ENCODE peak calls at places on chromosomes 7 and 10, in nine cellular contexts. One of them, this sample, is unnamed. For H3K4me1, the result is how much of the 10 kb centered on the place peaks cover.

GRCh38 chr7:155198901-155199845 is 98.5 kb upstream of the INSIG1 start:
- DNase-seq in left ventricle myocardium inferior: no peak
- DNase-seq in psoas muscle: no peak
- DNase-seq in HCT116: no peak
- DNase-seq in body of pancreas: no peak
- DNase-seq in fibroblast of lung: peak
- DNase-seq in tibial nerve: no peak
- DNase-seq in upper lobe of right lung: no peak
- DNase-seq in mammary epithelial cell: peak
- DNase-seq in this sample: no peak

GRCh38 chr7:83270407-83270806 is 107.7 kb upstream of the PCLO start:
- DNase-seq in left ventricle myocardium inferior: no peak
- DNase-seq in psoas muscle: no peak
- DNase-seq in HCT116: no peak
- DNase-seq in body of pancreas: no peak
- DNase-seq in fibroblast of lung: no peak
- DNase-seq in tibial nerve: no peak
- DNase-seq in upper lobe of right lung: no peak
- DNase-seq in mammary epithelial cell: no peak
- DNase-seq in this sample: no peak

GRCh38 chr10:16606421-16606820 is 84.7 kb upstream of the C1QL3 start:
- DNase-seq in left ventricle myocardium inferior: no peak
- DNase-seq in psoas muscle: no peak
- DNase-seq in HCT116: no peak
- DNase-seq in body of pancreas: no peak
- DNase-seq in fibroblast of lung: peak
- DNase-seq in tibial nerve: no peak
- DNase-seq in upper lobe of right lung: no peak
- DNase-seq in mammary epithelial cell: no peak
- DNase-seq in this sample: no peak

GRCh38 chr10:6148908-6149307 is 53.8 kb upstream of the PFKFB3 start:
- DNase-seq in left ventricle myocardium inferior: no peak
- DNase-seq in psoas muscle: no peak
- DNase-seq in HCT116: no peak
- DNase-seq in body of pancreas: no peak
- DNase-seq in fibroblast of lung: no peak
- DNase-seq in tibial nerve: no peak
- DNase-seq in upper lobe of right lung: no peak
- DNase-seq in mammary epithelial cell: no peak
- DNase-seq in this sample: no peak

GRCh38 chr7:147411011-147411614 is 1179.5 kb upstream of the C7orf33 start:
- DNase-seq in left ventricle myocardium inferior: no peak
- DNase-seq in psoas muscle: no peak
- DNase-seq in HCT116: no peak
- DNase-seq in body of pancreas: no peak
- DNase-seq in fibroblast of lung: no peak
- DNase-seq in tibial nerve: no peak
- DNase-seq in upper lobe of right lung: no peak
- DNase-seq in mammary epithelial cell: no peak
- DNase-seq in this sample: no peak

GRCh38 chr10:60808031-60808430 is 29.8 kb downstream of the CDK1 start:
- DNase-seq in left ventricle myocardium inferior: no peak
- DNase-seq in psoas muscle: no peak
- DNase-seq in HCT116: no peak
- DNase-seq in body of pancreas: no peak
- DNase-seq in fibroblast of lung: no peak
- DNase-seq in tibial nerve: no peak
- DNase-seq in upper lobe of right lung: no peak
- DNase-seq in mammary epithelial cell: no peak
- DNase-seq in this sample: no peak

GRCh38 chr7:88919484-88920131 is 124.1 kb upstream of the TEX47 start:
- DNase-seq in left ventricle myocardium inferior: no peak
- DNase-seq in psoas muscle: no peak
- DNase-seq in HCT116: no peak
- DNase-seq in body of pancreas: no peak
- DNase-seq in fibroblast of lung: no peak
- DNase-seq in tibial nerve: no peak
- DNase-seq in upper lobe of right lung: no peak
- DNase-seq in mammary epithelial cell: no peak
- DNase-seq in this sample: no peak

GRCh38 chr10:7318836-7319235 is 92.0 kb downstream of the SFMBT2 start:
- DNase-seq in left ventricle myocardium inferior: no peak
- DNase-seq in psoas muscle: no peak
- DNase-seq in HCT116: no peak
- DNase-seq in body of pancreas: no peak
- DNase-seq in fibroblast of lung: no peak
- DNase-seq in tibial nerve: no peak
- DNase-seq in upper lobe of right lung: no peak
- DNase-seq in mammary epithelial cell: no peak
- DNase-seq in this sample: peak

GRCh38 chr10:77889277-77889903 is 37.2 kb downstream of the DLG5 start:
- DNase-seq in left ventricle myocardium inferior: no peak
- DNase-seq in psoas muscle: no peak
- DNase-seq in HCT116: peak
- DNase-seq in body of pancreas: peak
- DNase-seq in fibroblast of lung: no peak
- DNase-seq in tibial nerve: no peak
- DNase-seq in upper lobe of right lung: peak
- DNase-seq in mammary epithelial cell: peak
- DNase-seq in this sample: peak

GRCh38 chr10:91296471-91296870 is 76.0 kb downstream of the PCGF5 start:
- DNase-seq in left ventricle myocardium inferior: no peak
- DNase-seq in psoas muscle: no peak
- DNase-seq in HCT116: peak
- DNase-seq in body of pancreas: no peak
- DNase-seq in fibroblast of lung: peak
- DNase-seq in tibial nerve: no peak
- DNase-seq in upper lobe of right lung: no peak
- DNase-seq in mammary epithelial cell: peak
- DNase-seq in this sample: no peak

GRCh38 chr10:118625504-118625903 is 30.1 kb upstream of the PRLHR start:
- DNase-seq in left ventricle myocardium inferior: no peak
- DNase-seq in psoas muscle: no peak
- DNase-seq in HCT116: no peak
- DNase-seq in body of pancreas: no peak
- DNase-seq in fibroblast of lung: no peak
- DNase-seq in tibial nerve: no peak
- DNase-seq in upper lobe of right lung: no peak
- DNase-seq in mammary epithelial cell: no peak
- DNase-seq in this sample: no peak

GRCh38 chr7:126083014-126083413 is 1153.4 kb upstream of the POT1 start:
- DNase-seq in left ventricle myocardium inferior: no peak
- DNase-seq in psoas muscle: no peak
- DNase-seq in HCT116: no peak
- DNase-seq in body of pancreas: no peak
- DNase-seq in fibroblast of lung: no peak
- DNase-seq in tibial nerve: no peak
- DNase-seq in upper lobe of right lung: no peak
- DNase-seq in mammary epithelial cell: no peak
- DNase-seq in this sample: no peak

GRCh38 chr10:110483633-110484032 is 14.1 kb upstream of the DUSP5 start:
- DNase-seq in left ventricle myocardium inferior: no peak
- DNase-seq in psoas muscle: no peak
- DNase-seq in HCT116: no peak
- DNase-seq in body of pancreas: no peak
- DNase-seq in fibroblast of lung: no peak
- DNase-seq in tibial nerve: no peak
- DNase-seq in upper lobe of right lung: no peak
- DNase-seq in mammary epithelial cell: no peak
- DNase-seq in this sample: no peak

GRCh38 chr7:149202831-149203231 is 7.5 kb downstream of the ZNF282 start:
- DNase-seq in left ventricle myocardium inferior: no peak
- DNase-seq in psoas muscle: no peak
- DNase-seq in HCT116: no peak
- DNase-seq in body of pancreas: no peak
- DNase-seq in fibroblast of lung: no peak
- DNase-seq in tibial nerve: no peak
- DNase-seq in upper lobe of right lung: peak
- DNase-seq in mammary epithelial cell: no peak
- DNase-seq in this sample: no peak

GRCh38 chr7:92133737-92134270 is 473 bp downstream of the CYP51A1 start:
- DNase-seq in left ventricle myocardium inferior: peak
- DNase-seq in psoas muscle: peak
- DNase-seq in HCT116: peak
- DNase-seq in body of pancreas: peak
- DNase-seq in fibroblast of lung: peak
- DNase-seq in tibial nerve: peak
- DNase-seq in upper lobe of right lung: peak
- DNase-seq in mammary epithelial cell: no peak
- DNase-seq in this sample: peak

GRCh38 chr7:1156782-1157535 is 3.0 kb downstream of the ZFAND2A start:
- DNase-seq in left ventricle myocardium inferior: no peak
- DNase-seq in psoas muscle: no peak
- DNase-seq in HCT116: no peak
- DNase-seq in body of pancreas: peak
- DNase-seq in fibroblast of lung: peak
- DNase-seq in tibial nerve: no peak
- DNase-seq in upper lobe of right lung: no peak
- DNase-seq in mammary epithelial cell: no peak
- DNase-seq in this sample: no peak

GRCh38 chr7:70693690-70694356 is 438.1 kb upstream of the GALNT17 start:
- DNase-seq in left ventricle myocardium inferior: peak
- DNase-seq in psoas muscle: peak
- DNase-seq in HCT116: no peak
- DNase-seq in body of pancreas: peak
- DNase-seq in fibroblast of lung: peak
- DNase-seq in tibial nerve: peak
- DNase-seq in upper lobe of right lung: peak
- DNase-seq in mammary epithelial cell: peak
- DNase-seq in this sample: peak

GRCh38 chr7:138065827-138066226 is 10.4 kb upstream of the AKR1D1 start:
- DNase-seq in left ventricle myocardium inferior: no peak
- DNase-seq in psoas muscle: no peak
- DNase-seq in HCT116: no peak
- DNase-seq in body of pancreas: no peak
- DNase-seq in fibroblast of lung: no peak
- DNase-seq in tibial nerve: no peak
- DNase-seq in upper lobe of right lung: no peak
- DNase-seq in mammary epithelial cell: no peak
- DNase-seq in this sample: no peak

DNA sequence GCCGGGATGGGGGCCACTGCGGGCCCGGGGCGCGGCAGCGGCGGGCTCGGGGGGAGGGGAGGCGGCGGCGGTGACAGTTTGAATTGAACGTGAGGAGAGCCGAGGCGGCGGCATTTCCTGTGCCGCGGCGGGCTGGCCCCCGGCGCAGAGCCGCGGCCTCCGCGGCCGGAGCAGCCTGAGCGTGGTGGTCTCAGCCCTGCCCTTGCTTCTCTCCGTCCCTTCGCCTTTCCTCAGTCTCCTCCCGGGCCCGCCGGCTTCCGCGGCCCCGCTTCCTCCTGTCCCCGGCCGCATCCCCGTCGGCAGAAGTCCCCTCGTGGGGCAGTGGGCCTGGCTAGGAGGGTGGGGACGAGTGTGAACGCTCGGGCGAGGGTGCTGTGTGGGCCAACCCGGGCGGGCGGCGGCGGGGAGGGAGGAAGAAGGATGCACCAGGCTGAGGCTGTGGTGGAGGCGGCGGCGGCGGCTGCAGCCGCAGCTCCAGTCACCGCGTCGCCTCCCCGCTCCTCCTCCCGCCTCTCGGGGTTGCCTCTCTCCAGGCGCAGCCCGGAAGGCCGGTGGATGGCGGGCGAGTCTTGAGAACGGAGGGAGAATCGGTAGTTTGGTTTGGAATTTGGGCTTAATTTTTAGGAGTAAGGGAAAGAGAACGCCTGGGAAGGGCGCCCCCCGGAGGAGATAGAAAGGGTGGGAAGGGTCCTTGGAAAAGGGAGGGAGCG is 690 bp downstream of the SEPTIN7 start:
- DNase-seq in left ventricle myocardium inferior: peak
- DNase-seq in psoas muscle: peak
- DNase-seq in HCT116: no peak
- DNase-seq in body of pancreas: peak
- DNase-seq in fibroblast of lung: peak
- DNase-seq in tibial nerve: peak
- DNase-seq in upper lobe of right lung: peak
- DNase-seq in mammary epithelial cell: peak
- DNase-seq in this sample: peak
- TF ChIP-seq CTCF in left ventricle myocardium inferior: peak
- TF ChIP-seq CTCF in psoas muscle: peak
- TF ChIP-seq CTCF in HCT116: peak
- TF ChIP-seq CTCF in body of pancreas: peak
- TF ChIP-seq CTCF in fibroblast of lung: peak
- TF ChIP-seq CTCF in tibial nerve: peak
- TF ChIP-seq CTCF in upper lobe of right lung: peak
- TF ChIP-seq CTCF in mammary epithelial cell: peak
- TF ChIP-seq CTCF in this sample: peak

GRCh38 chr10:11178606-11179221 is 161.0 kb downstream of the CELF2 start:
- DNase-seq in left ventricle myocardium inferior: peak
- DNase-seq in psoas muscle: no peak
- DNase-seq in HCT116: no peak
- DNase-seq in body of pancreas: peak
- DNase-seq in fibroblast of lung: peak
- DNase-seq in tibial nerve: no peak
- DNase-seq in upper lobe of right lung: no peak
- DNase-seq in mammary epithelial cell: no peak
- DNase-seq in this sample: no peak
- H3K4me1 ChIP-seq in left ventricle myocardium inferior: half or more
- H3K4me1 ChIP-seq in psoas muscle: under half
- H3K4me1 ChIP-seq in HCT116: under half
- H3K4me1 ChIP-seq in body of pancreas: under half
- H3K4me1 ChIP-seq in fibroblast of lung: under half
- H3K4me1 ChIP-seq in tibial nerve: under half
- H3K4me1 ChIP-seq in upper lobe of right lung: half or more
- H3K4me1 ChIP-seq in mammary epithelial cell: under half
- H3K4me1 ChIP-seq in this sample: half or more

DNA sequence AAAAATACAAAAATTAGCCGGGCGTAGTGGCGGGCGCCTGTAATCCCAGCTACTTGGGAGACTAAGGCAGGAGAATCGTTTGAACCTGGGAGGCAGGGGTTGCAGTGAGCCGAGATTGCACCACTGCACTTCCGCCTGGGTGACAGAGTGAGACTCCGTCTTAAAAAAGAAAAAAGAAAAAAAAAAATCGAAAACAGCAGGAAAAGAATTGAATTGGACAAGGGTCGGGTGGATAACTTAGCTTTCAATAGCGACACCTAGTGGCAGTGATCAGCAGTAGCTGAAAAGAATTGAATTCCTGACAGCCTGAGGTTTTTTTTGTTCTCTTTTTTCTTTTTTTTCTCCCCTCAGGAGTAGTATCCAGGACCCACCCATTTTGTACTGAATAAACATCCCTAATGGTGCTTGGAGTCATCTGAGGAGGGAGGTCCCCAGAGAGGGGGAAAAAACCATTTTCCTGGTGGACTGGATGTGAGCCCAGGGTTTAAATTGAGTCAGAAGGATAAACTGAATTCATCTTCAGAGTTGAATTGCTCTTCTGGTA is 55.1 kb downstream of the CYCS start:
- DNase-seq in left ventricle myocardium inferior: peak
- DNase-seq in psoas muscle: peak
- DNase-seq in HCT116: peak
- DNase-seq in body of pancreas: peak
- DNase-seq in fibroblast of lung: peak
- DNase-seq in tibial nerve: no peak
- DNase-seq in upper lobe of right lung: no peak
- DNase-seq in mammary epithelial cell: peak
- DNase-seq in this sample: peak
- H3K4me3 ChIP-seq in left ventricle myocardium inferior: peak
- H3K4me3 ChIP-seq in psoas muscle: peak
- H3K4me3 ChIP-seq in HCT116: peak
- H3K4me3 ChIP-seq in body of pancreas: no peak
- H3K4me3 ChIP-seq in fibroblast of lung: no peak
- H3K4me3 ChIP-seq in tibial nerve: no peak
- H3K4me3 ChIP-seq in upper lobe of right lung: peak
- H3K4me3 ChIP-seq in mammary epithelial cell: no peak
- H3K4me3 ChIP-seq in this sample: peak

GRCh38 chr10:96511044-96511945 is 2.4 kb downstream of the TLL2 start:
- DNase-seq in left ventricle myocardium inferior: no peak
- DNase-seq in psoas muscle: no peak
- DNase-seq in HCT116: peak
- DNase-seq in body of pancreas: peak
- DNase-seq in fibroblast of lung: peak
- DNase-seq in tibial nerve: no peak
- DNase-seq in upper lobe of right lung: no peak
- DNase-seq in mammary epithelial cell: peak
- DNase-seq in this sample: no peak
- TF ChIP-seq CTCF in left ventricle myocardium inferior: peak
- TF ChIP-seq CTCF in psoas muscle: peak
- TF ChIP-seq CTCF in HCT116: peak
- TF ChIP-seq CTCF in body of pancreas: peak
- TF ChIP-seq CTCF in fibroblast of lung: peak
- TF ChIP-seq CTCF in tibial nerve: peak
- TF ChIP-seq CTCF in upper lobe of right lung: peak
- TF ChIP-seq CTCF in mammary epithelial cell: peak
- TF ChIP-seq CTCF in this sample: no peak